ENCODE peak calls at places on chromosomes 3 and 15, in eight cellular contexts. O is fibroblast of lung, J is NB4, A is psoas muscle, M is IMR-90, W is upper lobe of right lung, S is left ventricle myocardium inferior, B is brain microvascular endothelial cell. U is an unnamed sample.
A peak's percentile ranks its signal among the peaks of the same experiment; 100 is the strongest.

GRCh38 chr15:86382341-86382740 is 302.7 kb downstream of the AGBL1 start:
- DNase-seq in J (no peak), O (no peak), M (no peak), S (no peak), A (no peak), B (no peak), W (no peak), U (no peak)

GRCh38 chr3:29693863-29694262 is 413.0 kb downstream of the RBMS3 start:
- DNase-seq in A (no peak), S (no peak), M (peak; percentile 87), J (no peak), O (peak; percentile 81), B (peak; percentile 86), W (no peak), U (peak; percentile 96)

GRCh38 chr15:74203914-74204431 is 1.4 kb upstream of the STRA6 start:
- DNase-seq in A (no peak), W (no peak), B (peak; percentile 74), S (peak; percentile 25), O (peak; percentile 57), J (no peak), M (peak; percentile 80), U (peak; percentile 82)

GRCh38 chr3:88713233-88713691 is 394.2 kb upstream of the EPHA3 start:
- DNase-seq in B (peak; percentile 83), M (peak; percentile 25), S (no peak), W (no peak), J (no peak), O (no peak), A (no peak), U (peak; percentile 76)

GRCh38 chr3:58497074-58497473 is 5.2 kb downstream of the KCTD6 start:
- DNase-seq in W (no peak), J (no peak), B (no peak), S (no peak), O (peak; percentile 28), M (no peak), A (no peak), U (peak; percentile 58)

GRCh38 chr3:142987080-142987700 is 14.2 kb upstream of the U2SURP start:
- DNase-seq in B (peak; percentile 10), A (no peak), O (peak; percentile 65), W (no peak), S (no peak), M (peak; percentile 55), J (peak; percentile 59), U (peak; percentile 75)

GRCh38 chr3:183224581-183224980 is 28.5 kb upstream of the B3GNT5 start:
- DNase-seq in W (no peak), J (no peak), A (no peak), O (no peak), B (no peak), M (no peak), S (no peak), U (no peak)

GRCh38 chr3:69272537-69272936 is 113.4 kb downstream of the FRMD4B start:
- DNase-seq in M (no peak), S (no peak), B (no peak), O (no peak), W (no peak), A (no peak), J (no peak), U (no peak)

GRCh38 chr3:51354172-51354571 is 30.9 kb upstream of the MANF start:
- DNase-seq in S (no peak), M (no peak), J (no peak), A (no peak), B (no peak), O (no peak), W (no peak), U (no peak)

GRCh38 chr3:130857336-130858026 is 36.4 kb upstream of the ATP2C1 start:
- DNase-seq in A (no peak), J (peak; percentile 77), S (no peak), O (no peak), B (no peak), M (no peak), W (no peak), U (no peak)

GRCh38 chr3:39180183-39180545 is 12.2 kb downstream of the XIRP1 start:
- DNase-seq in A (no peak), O (no peak), S (no peak), B (no peak), W (no peak), M (no peak), J (no peak), U (no peak)

GRCh38 chr3:111570404-111571030 is 24.6 kb downstream of the ZBED2 start:
- DNase-seq in A (no peak), O (no peak), J (no peak), B (no peak), M (no peak), S (no peak), W (no peak), U (no peak)

GRCh38 chr3:190038050-190038631 is 82.6 kb downstream of the P3H2 start:
- DNase-seq in A (no peak), M (peak; percentile 88), J (peak; percentile 3), B (peak; percentile 74), W (peak; percentile 91), S (peak; percentile 25), O (peak; percentile 79), U (peak; percentile 86)

GRCh38 chr3:129248286-129248979 is 973 bp upstream of the COPG1 start:
- DNase-seq in B (no peak), J (no peak), A (no peak), S (no peak), M (no peak), W (no peak), O (no peak), U (no peak)

GRCh38 chr3:32431481-32431880 is 39.8 kb downstream of the CMTM7 start:
- DNase-seq in O (no peak), B (no peak), M (no peak), W (no peak), J (no peak), A (no peak), S (no peak), U (no peak)

GRCh38 chr15:69154684-69155083 is 5.8 kb upstream of the GLCE start:
- DNase-seq in O (peak; percentile 70), J (no peak), W (no peak), B (peak; percentile 81), S (no peak), M (peak; percentile 93), A (no peak), U (peak; percentile 88)

GRCh38 chr15:79088426-79089205 is 2.0 kb downstream of the RASGRF1 start:
- DNase-seq in O (no peak), B (no peak), A (no peak), M (no peak), W (peak; percentile 20), S (no peak), J (no peak), U (no peak)

GRCh38 chr15:39009740-39010139 is 445.1 kb upstream of the RASGRP1 start:
- DNase-seq in A (no peak), M (no peak), O (no peak), W (no peak), B (no peak), S (no peak), J (no peak), U (no peak)

GRCh38 chr3:111534701-111535100 is 7.3 kb upstream of the CD96 start:
- DNase-seq in O (peak; percentile 44), A (no peak), M (peak; percentile 71), J (peak; percentile 2), B (peak; percentile 36), S (no peak), W (no peak), U (peak; percentile 39)

GRCh38 chr3:170128259-170128976 is 53.1 kb downstream of the PHC3 start:
- DNase-seq in J (peak; percentile 97), A (no peak), M (no peak), B (no peak), W (no peak), S (no peak), O (peak; percentile 18), U (no peak)
- H3K4me3 ChIP-seq in J (peak overlapping the region; percentile 46), A (no peak overlapping the region), M (no peak overlapping the region), B (no peak overlapping the region), W (no peak overlapping the region), S (no peak overlapping the region), O (no peak overlapping the region), U (no peak overlapping the region)

GRCh38 chr15:26729030-26729429 is 43.8 kb downstream of the GABRB3 start:
- DNase-seq in B (no peak), J (no peak), W (no peak), O (no peak), M (no peak), S (no peak), A (no peak), U (no peak)
- TF ChIP-seq CTCF in B (no peak), J (no peak), W (no peak), O (no peak), M (no peak), S (no peak), A (no peak), U (no peak)

GRCh38 chr3:53493997-53494791 is at the start of gene CACNA1D:
- DNase-seq in M (no peak), S (no peak), A (no peak), J (no peak), W (peak; percentile 85), B (no peak), O (no peak), U (no peak)

GRCh38 chr3:53491276-53491675 is 3.1 kb upstream of the CACNA1D start:
- DNase-seq in B (no peak), O (no peak), A (no peak), S (no peak), J (no peak), M (no peak), W (no peak), U (no peak)

GRCh38 chr3:53495518-53496501 is 1.4 kb downstream of the CACNA1D start:
- DNase-seq in A (peak; percentile 47), M (no peak), B (no peak), S (no peak), J (no peak), W (no peak), O (no peak), U (no peak)

GRCh38 chr3:53495091-53495517 is 693 bp downstream of the CACNA1D start:
- DNase-seq in W (no peak), M (no peak), J (no peak), B (no peak), S (no peak), A (no peak), O (no peak), U (no peak)

GRCh38 chr3:53493618-53493996 is 804 bp upstream of the CACNA1D start:
- DNase-seq in W (no peak), A (no peak), B (no peak), S (no peak), M (no peak), J (no peak), O (no peak), U (no peak)
- H3K4me3 ChIP-seq in W (peak overlapping the region; percentile 61), A (peak overlapping the region; percentile 58), B (peak overlapping the region; percentile 40), S (peak overlapping the region; percentile 63), M (no peak overlapping the region), J (no peak overlapping the region), O (no peak overlapping the region), U (no peak overlapping the region)

DNA sequence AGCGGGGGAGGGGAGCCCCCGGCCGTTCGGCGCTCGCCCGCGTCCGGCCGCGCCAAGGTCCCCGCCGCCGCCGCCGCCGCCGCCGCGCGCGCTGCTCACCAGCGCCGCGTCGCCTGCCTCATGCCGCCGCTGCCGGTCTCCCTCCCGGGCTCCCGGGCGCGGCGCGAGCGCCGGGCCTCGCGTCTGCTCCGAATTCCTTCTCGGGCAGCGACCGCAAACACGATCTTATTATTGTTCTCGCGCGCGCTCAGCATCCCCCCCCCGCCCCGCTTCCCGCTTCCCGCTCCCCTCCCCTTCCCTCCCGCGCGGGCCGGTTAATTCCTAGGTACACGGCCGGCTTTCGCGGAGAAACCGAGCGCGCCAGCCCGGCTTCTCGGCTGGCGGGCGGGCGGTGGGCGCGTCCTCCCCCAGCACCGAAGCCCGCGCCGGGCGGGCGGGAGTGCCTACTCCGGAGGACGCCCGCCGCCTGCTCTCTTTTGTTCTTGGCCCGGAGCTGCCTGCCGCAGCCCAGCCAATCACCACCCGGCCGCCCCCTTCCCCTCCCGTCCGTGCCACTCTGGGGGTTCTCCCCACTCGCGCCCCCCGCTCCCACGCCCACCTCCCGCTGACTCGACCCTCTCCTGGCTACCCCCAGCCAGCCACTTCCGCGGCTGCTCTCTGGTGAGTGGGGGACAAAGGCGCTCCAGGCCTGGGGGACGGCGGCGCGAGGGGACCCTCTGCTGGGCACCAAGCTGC is at the start of gene HDGFL3:
- DNase-seq in M (peak; percentile 39), B (peak; percentile 51), O (peak; percentile 65), J (peak; percentile 24), S (peak; percentile 69), W (peak; percentile 85), A (peak; percentile 72), U (peak; percentile 66)
- TF ChIP-seq CTCF in M (no peak), B (no peak), O (no peak), J (no peak), S (no peak), W (no peak), A (no peak), U (peak; percentile 25)